ENCODE peak calls at places on chromosomes 13 and 19, in ten cellular contexts. H, L, R, S, C, D, G, Y, I and P are unnamed samples.

GRCh38 chr19:50658438-50659317 is 9.4 kb downstream of the C19orf81 start:
- DNase-seq in G (peak; percentile 57), S (peak; percentile 53), I (no peak), C (peak; percentile 49), L (no peak), H (peak; percentile 64), Y (peak; percentile 75), D (peak; percentile 57), R (peak; percentile 51), P (no peak)

GRCh38 chr13:72255908-72256307 is 388.9 kb upstream of the DACH1 start:
- DNase-seq in H (no peak), C (no peak), D (no peak), S (no peak), L (no peak), Y (peak; percentile 74), R (no peak), G (peak; percentile 10), I (no peak), P (no peak)

GRCh38 chr13:58480011-58480410 is 848.5 kb downstream of the PCDH17 start:
- DNase-seq in S (no peak), C (no peak), Y (no peak), D (no peak), I (no peak), R (no peak), L (no peak), G (no peak), H (no peak), P (no peak)

GRCh38 chr19:42330521-42330835 is 5.0 kb downstream of the MEGF8 start:
- DNase-seq in I (no peak), D (no peak), C (no peak), L (no peak), R (no peak), H (no peak), S (no peak), Y (no peak), G (no peak), P (peak; percentile 27)

GRCh38 chr13:32940601-32941000 is 75.6 kb upstream of the KL start:
- DNase-seq in I (peak; percentile 6), C (no peak), R (peak; percentile 27), D (no peak), S (peak; percentile 21), Y (no peak), G (no peak), L (no peak), H (peak; percentile 56), P (no peak)

GRCh38 chr13:113860579-113861432 is 3.1 kb downstream of the GAS6 start:
- DNase-seq in C (no peak), R (no peak), D (no peak), G (no peak), S (peak; percentile 16), Y (no peak), L (no peak), I (no peak), H (no peak), P (no peak)

GRCh38 chr19:31583148-31583547 is 233.9 kb upstream of the TSHZ3 start:
- DNase-seq in H (no peak), Y (no peak), G (no peak), L (no peak), D (no peak), R (no peak), I (no peak), C (no peak), S (no peak), P (no peak)

GRCh38 chr13:30394798-30395191 is 27.5 kb upstream of the UBE2L5 start:
- DNase-seq in C (no peak), D (no peak), R (no peak), I (no peak), G (no peak), L (no peak), H (peak; percentile 19), S (no peak), Y (no peak), P (no peak)

GRCh38 chr13:21850013-21851006 is 179.4 kb downstream of the FGF9 start:
- DNase-seq in L (no peak), Y (no peak), I (no peak), D (no peak), S (no peak), R (no peak), C (no peak), H (peak; percentile 54), G (no peak), P (no peak)

GRCh38 chr19:48516536-48516935 is 4.9 kb upstream of the LMTK3 start:
- DNase-seq in G (no peak), Y (no peak), L (no peak), R (no peak), D (no peak), H (no peak), C (no peak), S (no peak), I (no peak), P (no peak)

GRCh38 chr13:107427531-107427930 is 787.8 kb downstream of the LIG4 start:
- DNase-seq in G (no peak), Y (no peak), D (no peak), H (no peak), I (no peak), S (no peak), L (no peak), C (no peak), R (no peak), P (no peak)

GRCh38 chr19:42419309-42419708 is 7.9 kb downstream of the LIPE start:
- DNase-seq in H (no peak), C (no peak), D (no peak), S (peak; percentile 44), R (peak; percentile 57), I (no peak), L (no peak), Y (no peak), G (no peak), P (no peak)

GRCh38 chr13:91066745-91067144 is 280.7 kb upstream of the MIR17HG start:
- DNase-seq in Y (no peak), S (no peak), G (no peak), D (no peak), R (no peak), I (no peak), H (no peak), L (no peak), C (no peak), P (no peak)

GRCh38 chr19:11736696-11737095 is 2.0 kb downstream of the ZNF823 start:
- DNase-seq in C (no peak), I (no peak), D (peak; percentile 15), G (peak; percentile 4), R (peak; percentile 26), H (peak; percentile 33), L (no peak), S (peak; percentile 39), Y (peak; percentile 31), P (no peak)